ENCODE peak calls at places on chromosomes 5 and 9, in eight cellular contexts. K is GM23248; U is left ventricle myocardium inferior; W is CD4-positive, CD25-positive, alpha-beta regulatory T cell; G is ovary; H is tibial artery; L is mesendoderm; T is CD8-positive, alpha-beta T cell. I is an unnamed sample. For H3K36me3, the result is how much of the 10 kb centered on the place peaks cover.

GRCh38 chr9:104831681-104832080 is 67.8 kb downstream of the NIPSNAP3B start:
- DNase-seq in K (peak), U (no peak), W (no peak), G (no peak), H (no peak), L (no peak), T (no peak), I (no peak)

GRCh38 chr9:88781500-88782391 is 209.5 kb upstream of the S1PR3 start:
- DNase-seq in K (peak), U (peak), W (no peak), G (peak), H (peak), L (peak), T (no peak), I (no peak)

GRCh38 chr5:176918613-176919012 is 19.5 kb upstream of the HK3 start:
- DNase-seq in K (no peak), U (no peak), W (no peak), G (no peak), H (no peak), L (no peak), T (no peak), I (no peak)

GRCh38 chr5:65127181-65127901 is 354.4 kb downstream of the ADAMTS6 start:
- DNase-seq in K (peak), U (no peak), W (no peak), G (no peak), H (no peak), L (peak), T (no peak), I (no peak)

GRCh38 chr5:32027717-32028321 is 146.3 kb downstream of the GOLPH3 start:
- DNase-seq in K (peak), U (peak), W (no peak), G (peak), H (peak), L (peak), T (no peak), I (no peak)

GRCh38 chr9:127318651-127319167 is 54.1 kb downstream of the GARNL3 start:
- DNase-seq in K (peak), U (peak), W (no peak), G (no peak), H (no peak), L (no peak), T (no peak), I (no peak)

GRCh38 chr5:134490255-134490924 is 35.1 kb upstream of the JADE2 start:
- DNase-seq in K (no peak), U (no peak), W (no peak), G (no peak), H (no peak), L (no peak), T (no peak), I (no peak)

GRCh38 chr5:75668988-75669760 is 48.1 kb downstream of the POC5 start:
- DNase-seq in K (no peak), U (no peak), W (peak), G (no peak), H (peak), L (peak), T (peak), I (peak)

GRCh38 chr5:76958976-76959767 is 6.3 kb downstream of the CRHBP start:
- DNase-seq in K (peak), U (no peak), W (no peak), G (no peak), H (no peak), L (peak), T (no peak), I (no peak)

GRCh38 chr5:82417776-82418607 is 139.8 kb upstream of the RPS23 start:
- DNase-seq in K (peak), U (no peak), W (no peak), G (no peak), H (no peak), L (no peak), T (no peak), I (no peak)

GRCh38 chr5:129631946-129632345 is 115.9 kb upstream of the MINAR2 start:
- DNase-seq in K (no peak), U (no peak), W (no peak), G (no peak), H (no peak), L (no peak), T (no peak), I (no peak)

GRCh38 chr9:70881321-70881720 is 240.1 kb downstream of the TRPM3 start:
- DNase-seq in K (no peak), U (no peak), W (no peak), G (no peak), H (no peak), L (no peak), T (no peak), I (no peak)

GRCh38 chr9:127523312-127523851 is 72.1 kb downstream of the LRSAM1 start:
- DNase-seq in K (peak), U (no peak), W (no peak), G (no peak), H (no peak), L (peak), T (no peak), I (no peak)

GRCh38 chr5:78008356-78008967 is 232.3 kb upstream of the TBCA start:
- DNase-seq in K (peak), U (no peak), W (no peak), G (no peak), H (no peak), L (peak), T (no peak), I (no peak)

GRCh38 chr9:33175633-33176325 is 8.6 kb upstream of the B4GALT1 start:
- DNase-seq in K (no peak), U (no peak), W (no peak), G (no peak), H (no peak), L (no peak), T (no peak), I (no peak)

GRCh38 chr9:93827545-93828330 is 127.4 kb downstream of the BARX1 start:
- DNase-seq in K (peak), U (no peak), W (peak), G (no peak), H (no peak), L (peak), T (no peak), I (peak)

GRCh38 chr9:136713555-136713949 is 1.2 kb downstream of the DIPK1B start:
- DNase-seq in K (no peak), U (no peak), W (no peak), G (no peak), H (no peak), L (no peak), T (no peak), I (no peak)

GRCh38 chr5:74318985-74319563 is 321.5 kb downstream of the ENC1 start:
- DNase-seq in K (peak), U (no peak), W (no peak), G (no peak), H (no peak), L (no peak), T (no peak), I (no peak)

GRCh38 chr5:65512170-65512937 is 30.6 kb upstream of the ADAMTS6 start:
- DNase-seq in K (no peak), U (no peak), W (no peak), G (no peak), H (no peak), L (no peak), T (no peak), I (no peak)

GRCh38 chr9:93659044-93659836 is 82.9 kb downstream of the PHF2 start:
- DNase-seq in K (no peak), U (peak), W (no peak), G (no peak), H (peak), L (no peak), T (no peak), I (no peak)

GRCh38 chr9:93108301-93109041 is 12.5 kb downstream of the CARD19 start:
- DNase-seq in K (no peak), U (peak), W (no peak), G (peak), H (peak), L (no peak), T (no peak), I (no peak)

GRCh38 chr9:135478858-135479468 is 619 bp upstream of the PPP1R26 start:
- DNase-seq in K (peak), U (no peak), W (no peak), G (peak), H (peak), L (peak), T (no peak), I (no peak)
- H3K27ac ChIP-seq in K (no peak), U (peak), W (no peak), G (peak), H (peak), L (no peak), T (no peak), I (no peak)

DNA sequence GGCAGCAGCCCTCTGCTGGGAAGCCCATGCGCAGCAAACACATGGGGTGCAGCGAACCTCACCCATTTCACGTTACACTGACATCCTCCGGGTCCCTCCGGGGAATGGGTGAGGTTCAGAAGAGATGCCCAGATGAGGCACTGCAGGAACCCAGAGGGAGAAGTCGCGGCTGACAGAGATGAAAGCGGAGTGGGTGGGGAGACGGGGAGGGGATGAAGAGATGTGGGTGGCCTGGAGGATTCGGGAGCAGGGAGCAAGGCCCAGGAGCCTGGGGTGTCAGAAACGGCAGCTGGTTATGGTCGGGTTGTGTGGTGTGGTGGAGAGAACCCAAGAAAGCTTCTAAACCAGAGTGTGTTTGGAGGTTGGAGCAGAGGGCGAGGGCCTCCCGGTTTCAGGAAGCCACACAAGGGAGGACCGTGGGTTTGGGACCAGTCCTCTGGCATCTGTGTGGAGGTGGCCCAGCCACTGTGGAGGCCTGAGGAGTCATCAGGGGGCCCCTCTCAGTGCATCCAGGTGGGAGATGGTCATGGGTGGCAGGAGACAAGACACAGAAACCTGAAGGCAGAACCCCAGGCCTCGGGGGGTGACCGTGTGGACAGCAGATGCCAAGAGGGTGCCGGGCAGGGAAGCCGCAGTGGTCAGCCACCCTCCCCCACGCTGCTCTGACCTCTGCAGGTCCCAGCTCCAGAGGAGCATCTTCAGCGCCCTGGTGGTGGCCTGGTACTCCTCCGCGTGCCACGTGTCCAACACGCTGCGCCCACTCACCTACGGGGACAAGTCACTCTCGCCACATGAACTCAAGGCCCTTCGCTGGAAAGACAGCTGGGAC is 8.6 kb downstream of the UCK1 start:
- DNase-seq in K (no peak), U (no peak), W (no peak), G (no peak), H (no peak), L (no peak), T (no peak), I (no peak)
- H3K36me3 ChIP-seq in K (under half), U (half or more), W (half or more), G (under half), H (half or more), L (under half), T (half or more), I (under half)

GRCh38 chr9:35645736-35646582 is 4.8 kb downstream of the SIT1 start:
- DNase-seq in K (peak), U (no peak), W (no peak), G (no peak), H (peak), L (peak), T (no peak), I (no peak)
- H3K4me3 ChIP-seq in K (peak), U (peak), W (peak), G (peak), H (peak), L (peak), T (peak), I (peak)

GRCh38 chr5:112655513-112655912 is 82.2 kb upstream of the APC start:
- DNase-seq in K (no peak), U (no peak), W (no peak), G (no peak), H (no peak), L (no peak), T (no peak), I (no peak)

GRCh38 chr5:112657804-112658203 is 79.9 kb upstream of the APC start:
- DNase-seq in K (no peak), U (no peak), W (no peak), G (no peak), H (no peak), L (peak), T (no peak), I (no peak)

GRCh38 chr5:112649882-112650281 is 87.8 kb upstream of the APC start:
- DNase-seq in K (no peak), U (no peak), W (no peak), G (no peak), H (no peak), L (no peak), T (no peak), I (no peak)

GRCh38 chr5:112656456-112656855 is 81.2 kb upstream of the APC start:
- DNase-seq in K (no peak), U (no peak), W (no peak), G (no peak), H (no peak), L (no peak), T (no peak), I (no peak)

DNA sequence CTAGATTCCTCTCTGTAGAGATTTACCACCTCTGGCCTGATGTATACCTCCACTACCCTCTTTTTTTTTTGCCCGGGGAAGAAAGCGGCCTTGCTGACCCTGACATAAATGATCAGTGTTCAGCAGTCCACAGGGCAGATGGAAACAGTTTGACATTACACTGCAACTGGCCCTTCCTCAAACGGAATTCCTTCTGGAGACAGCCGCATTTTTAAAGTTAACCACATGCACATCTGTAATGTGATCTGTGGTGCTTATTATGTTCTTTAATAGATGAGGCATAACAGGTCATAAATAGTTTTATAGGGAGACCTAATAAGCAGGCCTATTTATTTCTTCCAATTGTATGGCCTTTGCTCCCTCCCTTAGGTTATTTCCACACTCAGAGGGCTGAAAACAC is 84.0 kb upstream of the APC start:
- DNase-seq in K (no peak), U (no peak), W (no peak), G (no peak), H (no peak), L (no peak), T (no peak), I (no peak)
- H3K27ac ChIP-seq in K (no peak), U (no peak), W (no peak), G (peak), H (no peak), L (no peak), T (no peak), I (no peak)

GRCh38 chr5:126615286-126615685 is 14.5 kb downstream of the PHAX start:
- DNase-seq in K (no peak), U (no peak), W (no peak), G (no peak), H (no peak), L (no peak), T (peak), I (no peak)
- H3K36me3 ChIP-seq in K (under half), U (half or more), W (half or more), G (under half), H (half or more), L (under half), T (under half), I (half or more)

DNA sequence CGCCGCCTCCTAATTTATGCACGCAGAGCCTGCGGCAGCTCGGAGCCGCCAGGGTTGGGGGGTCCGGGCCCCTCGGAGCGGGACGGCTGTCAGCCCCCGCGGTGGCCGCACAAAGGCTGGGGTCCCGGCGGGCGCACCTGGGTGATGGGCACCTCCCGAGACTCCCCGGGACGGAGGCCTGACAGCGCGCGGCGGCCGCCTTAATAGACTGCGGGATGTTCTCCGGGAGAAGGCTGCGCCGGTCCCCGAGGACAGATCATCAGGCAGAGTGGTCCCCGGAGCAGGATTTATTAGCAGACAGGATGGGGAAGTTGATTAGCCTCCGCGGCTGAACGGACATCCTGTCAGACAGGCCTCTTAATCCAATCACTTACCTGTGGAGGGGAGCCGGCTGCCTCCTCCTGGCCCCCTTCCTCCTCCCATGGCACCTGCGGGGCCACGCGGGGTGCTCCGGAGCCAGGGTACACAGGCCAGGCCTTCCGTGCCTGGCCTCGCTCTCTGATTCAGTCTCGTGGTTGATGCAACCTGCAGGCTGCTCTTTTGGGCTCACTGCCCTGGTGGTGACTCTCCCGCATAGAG is 166.9 kb downstream of the MELK start:
- DNase-seq in K (peak), U (no peak), W (no peak), G (no peak), H (no peak), L (no peak), T (no peak), I (no peak)
- H3K4me3 ChIP-seq in K (no peak), U (no peak), W (no peak), G (no peak), H (no peak), L (no peak), T (no peak), I (no peak)

DNA sequence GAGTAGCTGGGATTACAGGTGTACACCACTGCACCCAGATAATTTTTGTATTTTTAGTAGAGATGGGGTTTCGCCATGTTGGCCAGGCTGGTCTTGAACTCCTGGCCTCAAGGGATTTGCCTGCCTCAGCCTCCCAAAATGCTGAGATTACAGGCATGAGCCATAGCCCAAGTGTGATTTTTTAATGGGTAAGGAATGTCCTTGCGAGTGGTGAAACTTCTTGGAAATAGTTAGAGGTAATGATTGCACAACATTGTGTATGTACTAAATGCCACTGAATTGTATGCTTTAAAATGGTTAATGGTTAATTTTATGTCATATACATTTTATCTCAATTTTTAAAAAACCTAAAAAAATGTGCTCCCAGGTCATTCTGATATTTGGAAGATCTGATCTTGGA is 59.9 kb upstream of the IL6ST start:
- DNase-seq in K (peak), U (no peak), W (no peak), G (no peak), H (no peak), L (no peak), T (no peak), I (no peak)
- H3K27ac ChIP-seq in K (no peak), U (no peak), W (peak), G (no peak), H (no peak), L (no peak), T (no peak), I (peak)

GRCh38 chr9:35920004-35920658 is 10.8 kb downstream of the SPAAR start:
- DNase-seq in K (peak), U (no peak), W (no peak), G (no peak), H (no peak), L (no peak), T (no peak), I (no peak)

GRCh38 chr9:35923598-35923926 is 14.3 kb downstream of the SPAAR start:
- DNase-seq in K (no peak), U (no peak), W (no peak), G (no peak), H (no peak), L (no peak), T (no peak), I (no peak)

GRCh38 chr9:35919212-35920003 is 10.1 kb downstream of the SPAAR start:
- DNase-seq in K (no peak), U (no peak), W (no peak), G (no peak), H (no peak), L (no peak), T (no peak), I (no peak)

GRCh38 chr9:35929188-35929718 is 20.0 kb downstream of the SPAAR start:
- DNase-seq in K (no peak), U (no peak), W (no peak), G (no peak), H (no peak), L (no peak), T (no peak), I (no peak)

DNA sequence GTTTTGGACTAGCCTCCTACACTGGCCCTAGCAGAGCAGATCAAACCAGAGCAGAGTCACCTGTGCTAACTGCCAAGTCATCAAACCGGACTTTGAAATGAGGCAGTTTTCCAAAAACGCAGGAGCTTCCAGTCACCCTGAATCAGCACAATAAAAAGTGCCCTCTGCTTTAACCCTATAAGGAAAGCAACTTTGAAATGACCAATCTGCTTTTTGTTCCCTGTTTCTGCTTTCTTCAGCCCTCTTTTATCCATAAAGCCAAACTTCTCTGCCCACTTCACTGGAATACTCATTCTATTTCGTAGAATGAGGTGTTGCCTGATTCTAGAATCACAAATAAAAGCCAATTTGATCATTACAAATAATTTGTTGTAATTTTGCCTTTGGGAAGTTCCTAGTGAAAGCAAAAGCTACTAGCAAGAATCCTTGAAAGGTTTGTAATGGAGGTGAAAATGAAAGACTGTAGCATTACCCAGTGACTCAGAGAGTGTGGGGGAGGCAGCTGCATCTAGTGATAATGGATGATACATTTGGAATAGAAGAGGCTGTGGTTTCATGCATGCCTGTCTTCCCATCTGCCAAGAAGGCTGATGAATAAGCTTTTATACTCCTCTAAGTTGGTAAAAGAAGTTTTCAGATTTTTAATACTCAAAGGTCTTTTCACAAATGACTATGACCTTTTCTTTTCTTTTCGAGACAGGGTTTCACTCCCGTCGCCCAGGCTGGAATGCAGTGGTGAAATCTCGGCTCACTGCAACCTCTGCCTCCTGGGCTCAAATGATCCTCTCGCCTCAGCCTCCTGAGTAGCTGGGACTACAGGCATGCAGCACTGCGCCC is 14.9 kb downstream of the SPAAR start:
- DNase-seq in K (peak), U (no peak), W (no peak), G (peak), H (no peak), L (no peak), T (no peak), I (no peak)
- H3K36me3 ChIP-seq in K (under half), U (under half), W (under half), G (under half), H (under half), L (under half), T (under half), I (under half)

GRCh38 chr9:967436-967835 is 9.0 kb upstream of the DMRT3 start:
- DNase-seq in K (no peak), U (no peak), W (no peak), G (no peak), H (no peak), L (peak), T (no peak), I (no peak)
- H3K4me3 ChIP-seq in K (no peak), U (no peak), W (no peak), G (no peak), H (no peak), L (no peak), T (no peak), I (no peak)